ENCODE peak calls at places on chromosome 18, in nine cellular contexts. L is dermis blood vessel endothelial cell, V is NCI-H69, I is astrocyte of the spinal cord, Z is left ventricle myocardium inferior, T is kidney, C is tibial artery, K is PC-3, A is WERI-Rb-1. N is an unnamed sample.

GRCh38 chr18:50562686-50563085 is 2.8 kb downstream of the MAPK4 start:
- DNase-seq in L (no peak), V (no peak), I (no peak), Z (no peak), T (no peak), C (no peak), K (no peak), A (no peak), N (no peak)

GRCh38 chr18:24770625-24771024 is 310.2 kb downstream of the HRH4 start:
- DNase-seq in L (no peak), V (no peak), I (no peak), Z (no peak), T (no peak), C (no peak), K (no peak), A (no peak), N (no peak)

GRCh38 chr18:362914-363295 is 95.1 kb upstream of the THOC1 start:
- DNase-seq in L (no peak), V (no peak), I (no peak), Z (no peak), T (no peak), C (no peak), K (no peak), A (no peak), N (no peak)

GRCh38 chr18:27007880-27008279 is 142.4 kb upstream of the AQP4 start:
- DNase-seq in L (no peak), V (no peak), I (no peak), Z (no peak), T (no peak), C (no peak), K (no peak), A (no peak), N (no peak)

GRCh38 chr18:26948703-26949102 is 83.2 kb upstream of the AQP4 start:
- DNase-seq in L (no peak), V (no peak), I (no peak), Z (no peak), T (no peak), C (no peak), K (no peak), A (no peak), N (no peak)

GRCh38 chr18:66995270-66995669 is 391.4 kb upstream of the CDH19 start:
- DNase-seq in L (no peak), V (no peak), I (no peak), Z (no peak), T (no peak), C (no peak), K (no peak), A (no peak), N (no peak)

GRCh38 chr18:1306641-1307040 is 402.0 kb downstream of the ADCYAP1 start:
- DNase-seq in L (no peak), V (no peak), I (no peak), Z (no peak), T (no peak), C (no peak), K (no peak), A (no peak), N (no peak)

GRCh38 chr18:36078751-36079529 is 11.6 kb upstream of the RPRD1A start:
- DNase-seq in L (no peak), V (no peak), I (peak; percentile 82), Z (no peak), T (no peak), C (no peak), K (no peak), A (no peak), N (no peak)

GRCh38 chr18:48488388-48488850 is 50.4 kb upstream of the CTIF start:
- DNase-seq in L (peak; percentile 95), V (no peak), I (peak; percentile 91), Z (peak; percentile 80), T (peak; percentile 84), C (peak; percentile 85), K (peak; percentile 78), A (no peak), N (no peak)

GRCh38 chr18:79982736-79983135 is 5.6 kb downstream of the TXNL4A start:
- DNase-seq in L (peak; percentile 25), V (peak; percentile 50), I (no peak), Z (no peak), T (no peak), C (no peak), K (no peak), A (no peak), N (no peak)

GRCh38 chr18:26656401-26656943 is 108.1 kb upstream of the KCTD1 start:
- DNase-seq in L (no peak), V (no peak), I (no peak), Z (peak; percentile 16), T (peak; percentile 71), C (no peak), K (no peak), A (no peak), N (no peak)